ENCODE peak calls at places on chromosome 21, in four cellular contexts. T is fibroblast of lung, F is left ventricle myocardium inferior, M is Peyer's patch. E is an unnamed sample.

GRCh38 chr21:16492892-16493291 is 763.1 kb downstream of the USP25 start:
- DNase-seq in T (peak; percentile 51), F (no peak), M (no peak), E (no peak)

GRCh38 chr21:29072873-29073221 is 601 bp downstream of the CCT8 start:
- DNase-seq in T (peak; percentile 37), F (no peak), M (no peak), E (no peak)

GRCh38 chr21:15967661-15968060 is 237.9 kb downstream of the USP25 start:
- DNase-seq in T (peak; percentile 72), F (no peak), M (no peak), E (no peak)

GRCh38 chr21:25079053-25079452 is 528.2 kb downstream of the MRPL39 start:
- DNase-seq in T (no peak), F (no peak), M (no peak), E (no peak)

GRCh38 chr21:26085100-26085499 is 85.5 kb downstream of the APP start:
- DNase-seq in T (no peak), F (no peak), M (no peak), E (no peak)

GRCh38 chr21:31236528-31236927 is 107.5 kb downstream of the TIAM1 start:
- DNase-seq in T (peak; percentile 63), F (no peak), M (no peak), E (no peak)

GRCh38 chr21:18832950-18833349 is 429.4 kb upstream of the TMPRSS15 start:
- DNase-seq in T (peak; percentile 81), F (no peak), M (no peak), E (no peak)

GRCh38 chr21:33470701-33471100 is 9.1 kb downstream of the TMEM50B start:
- DNase-seq in T (no peak), F (no peak), M (no peak), E (no peak)

GRCh38 chr21:42975886-42976608 is 1.7 kb downstream of the PKNOX1 start:
- DNase-seq in T (no peak), F (no peak), M (no peak), E (no peak)

GRCh38 chr21:42236693-42237092 is 17.8 kb downstream of the ABCG1 start:
- DNase-seq in T (no peak), F (no peak), M (no peak), E (no peak)

GRCh38 chr21:16534408-16535099 is 804.8 kb downstream of the USP25 start:
- DNase-seq in T (peak; percentile 89), F (peak; percentile 80), M (peak; percentile 50), E (peak; percentile 92)

GRCh38 chr21:15293251-15293650 is 228.5 kb upstream of the NRIP1 start:
- DNase-seq in T (peak; percentile 96), F (no peak), M (no peak), E (no peak)

GRCh38 chr21:26587621-26588260 is 14.7 kb upstream of the CYYR1 start:
- DNase-seq in T (peak; percentile 70), F (no peak), M (no peak), E (no peak)

GRCh38 chr21:29053656-29054055 is 19.8 kb downstream of the CCT8 start:
- DNase-seq in T (peak; percentile 77), F (no peak), M (no peak), E (no peak)

GRCh38 chr21:35720065-35720810 is 340.1 kb downstream of the SETD4 start:
- DNase-seq in T (no peak), F (no peak), M (no peak), E (no peak)
- TF ChIP-seq CTCF in T (no peak), F (no peak), M (no peak), E (no peak)

GRCh38 chr21:34825101-34825500 is 156.3 kb downstream of the CLIC6 start:
- DNase-seq in T (no peak), F (no peak), M (no peak), E (no peak)
- H3K36me3 ChIP-seq in T (peaks cover 27% of the 10 kb centered on the region), F (no peaks in the 10 kb centered on the region), M (peaks cover 11% of the 10 kb centered on the region), E (no peaks in the 10 kb centered on the region)

GRCh38 chr21:39186676-39187075 is 3.4 kb upstream of the PSMG1 start:
- DNase-seq in T (no peak), F (no peak), M (no peak), E (no peak)

GRCh38 chr21:39193380-39193779 is 10.1 kb upstream of the PSMG1 start:
- DNase-seq in T (no peak), F (no peak), M (no peak), E (no peak)

GRCh38 chr21:39188521-39189139 is 5.4 kb upstream of the PSMG1 start:
- DNase-seq in T (peak; percentile 31), F (no peak), M (no peak), E (no peak)

GRCh38 chr21:39187141-39187540 is 3.9 kb upstream of the PSMG1 start:
- DNase-seq in T (no peak), F (no peak), M (no peak), E (no peak)

DNA sequence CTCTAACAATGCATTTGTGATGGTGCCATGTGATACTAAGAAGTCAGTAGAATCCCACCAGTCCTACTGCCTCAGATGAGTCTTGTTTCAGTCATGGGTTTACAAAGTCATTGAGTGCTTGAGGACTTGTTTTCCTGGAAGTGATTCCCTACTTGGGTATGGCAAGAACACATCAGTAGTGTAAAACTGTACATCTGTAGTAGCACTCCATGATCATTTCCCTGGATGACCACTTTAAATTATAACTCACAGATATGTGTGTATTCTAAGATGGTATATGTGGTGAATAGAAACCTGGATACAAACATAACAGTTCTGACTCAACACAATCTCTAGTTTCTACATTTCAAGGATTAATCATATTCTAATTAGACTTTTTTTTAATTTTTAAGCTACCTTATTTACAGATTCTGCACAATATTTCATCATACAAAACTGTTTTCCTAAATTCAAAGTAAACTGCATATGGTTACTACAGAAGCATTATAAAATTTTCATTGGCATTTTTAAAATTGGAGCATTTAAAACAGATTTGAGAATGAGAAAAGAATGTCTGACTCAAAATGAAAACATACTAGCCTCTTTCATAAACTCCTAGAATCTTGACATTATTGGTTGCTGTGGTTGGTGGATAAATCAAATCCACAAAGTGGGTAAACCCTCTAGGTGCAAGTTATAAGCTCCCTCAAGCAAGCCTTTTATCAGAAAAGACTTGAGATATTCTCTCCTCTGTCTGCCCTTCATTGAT is 6.8 kb upstream of the PSMG1 start:
- DNase-seq in T (peak; percentile 68), F (no peak), M (no peak), E (no peak)
- H3K4me1 ChIP-seq in T (no peaks in the 10 kb centered on the region), F (peaks cover 3% of the 10 kb centered on the region), M (no peaks in the 10 kb centered on the region), E (no peaks in the 10 kb centered on the region)

DNA sequence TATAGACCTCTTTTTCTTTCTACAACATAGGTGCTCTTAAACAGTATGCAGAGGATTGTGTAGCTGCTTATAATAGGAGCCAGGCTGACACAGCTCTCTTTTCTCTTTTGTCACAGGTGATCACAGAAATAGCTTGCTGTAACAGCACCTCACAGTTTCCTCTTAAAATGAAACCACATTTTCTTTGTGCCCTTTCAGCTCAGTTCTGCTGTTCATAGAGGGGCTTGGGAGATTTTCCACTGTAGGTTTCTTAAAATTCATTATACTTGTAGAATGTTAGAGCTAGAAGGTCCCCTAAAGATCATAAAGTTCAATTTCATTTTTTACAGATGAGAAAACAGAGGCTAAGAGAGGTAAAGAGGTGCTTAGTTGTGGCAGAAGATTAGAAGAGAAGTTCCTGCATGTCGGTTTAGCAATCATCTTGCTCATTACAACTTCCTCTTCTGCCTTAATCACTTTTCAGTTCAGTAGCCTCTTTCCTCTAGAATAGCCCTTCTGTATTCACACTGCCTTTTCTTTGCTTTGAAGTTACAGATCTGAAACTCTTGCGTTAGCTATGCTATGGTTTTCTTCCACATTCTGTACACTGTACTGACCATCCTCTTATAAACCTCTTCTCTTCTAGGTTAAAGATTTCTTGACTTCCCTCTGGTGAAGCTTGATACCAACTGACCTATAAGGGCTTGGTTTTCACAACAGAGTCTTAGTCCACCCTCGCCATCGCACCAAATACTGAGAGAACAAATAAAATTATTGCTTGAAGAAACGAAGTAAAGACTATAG is 35.1 kb downstream of the C21orf91 start:
- DNase-seq in T (no peak), F (no peak), M (no peak), E (no peak)
- TF ChIP-seq CTCF in T (no peak), F (no peak), M (no peak), E (no peak)

GRCh38 chr21:39196838-39197237 is 13.6 kb upstream of the PSMG1 start:
- DNase-seq in T (no peak), F (no peak), M (no peak), E (no peak)

GRCh38 chr21:39197448-39197847 is 14.2 kb upstream of the PSMG1 start:
- DNase-seq in T (no peak), F (no peak), M (no peak), E (no peak)

DNA sequence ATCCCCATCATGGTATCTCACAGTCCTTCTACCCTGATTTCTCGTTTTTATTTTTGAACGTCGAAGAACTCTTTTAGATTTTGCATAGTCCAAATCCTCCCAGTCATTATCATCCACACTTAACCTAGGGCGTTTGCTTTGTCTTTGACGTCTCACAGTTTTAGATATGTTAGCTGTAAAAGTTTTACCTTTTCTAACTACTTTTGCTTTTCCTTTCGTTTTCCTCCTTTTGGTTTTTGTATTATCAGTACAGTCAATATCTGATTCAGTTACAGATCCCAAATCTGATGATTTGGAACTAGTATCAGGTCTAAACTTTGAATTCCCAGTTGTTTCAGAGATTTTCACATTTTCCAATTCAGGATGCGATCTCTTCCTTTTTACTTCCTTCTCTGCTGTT is 13.1 kb upstream of the PSMG1 start:
- DNase-seq in T (no peak), F (no peak), M (no peak), E (no peak)
- H3K36me3 ChIP-seq in T (no peaks in the 10 kb centered on the region), F (peaks cover 84% of the 10 kb centered on the region), M (peaks cover 67% of the 10 kb centered on the region), E (no peaks in the 10 kb centered on the region)

DNA sequence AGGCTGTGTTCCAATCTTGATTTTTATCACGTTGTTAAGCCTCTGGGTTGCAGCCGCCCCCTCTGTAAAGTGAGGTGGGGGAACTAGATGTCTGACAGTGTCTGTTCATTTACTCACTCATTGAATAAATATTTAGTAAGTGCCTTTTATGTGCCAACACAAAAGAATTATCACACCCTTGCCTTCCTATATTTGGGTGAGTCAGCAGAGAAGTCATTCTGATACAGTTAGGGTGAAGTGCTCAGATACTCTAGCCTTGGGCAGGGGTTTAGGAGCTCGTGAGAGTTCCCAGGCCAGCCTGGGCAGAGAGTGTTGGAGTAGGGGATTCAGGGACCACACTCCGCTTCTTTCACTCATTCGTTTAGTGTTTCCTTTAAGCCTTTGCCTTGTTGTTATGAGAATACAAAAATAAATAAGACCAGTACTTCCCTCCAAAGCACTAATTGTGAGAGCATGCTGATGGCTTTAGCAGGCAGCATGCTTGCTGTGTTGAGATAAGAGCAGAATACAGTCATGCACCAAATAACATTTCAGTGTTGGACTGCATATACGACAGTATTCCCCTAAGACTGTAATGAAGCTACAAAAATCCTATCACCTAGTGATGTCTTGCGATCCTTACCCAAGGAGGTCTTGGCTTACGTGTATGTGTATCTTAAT is 83.9 kb downstream of the DYRK1A start:
- DNase-seq in T (peak; percentile 73), F (no peak), M (no peak), E (no peak)
- H3K4me1 ChIP-seq in T (peaks cover 25% of the 10 kb centered on the region), F (peaks cover 99% of the 10 kb centered on the region), M (no peaks in the 10 kb centered on the region), E (peaks cover 20% of the 10 kb centered on the region)

DNA sequence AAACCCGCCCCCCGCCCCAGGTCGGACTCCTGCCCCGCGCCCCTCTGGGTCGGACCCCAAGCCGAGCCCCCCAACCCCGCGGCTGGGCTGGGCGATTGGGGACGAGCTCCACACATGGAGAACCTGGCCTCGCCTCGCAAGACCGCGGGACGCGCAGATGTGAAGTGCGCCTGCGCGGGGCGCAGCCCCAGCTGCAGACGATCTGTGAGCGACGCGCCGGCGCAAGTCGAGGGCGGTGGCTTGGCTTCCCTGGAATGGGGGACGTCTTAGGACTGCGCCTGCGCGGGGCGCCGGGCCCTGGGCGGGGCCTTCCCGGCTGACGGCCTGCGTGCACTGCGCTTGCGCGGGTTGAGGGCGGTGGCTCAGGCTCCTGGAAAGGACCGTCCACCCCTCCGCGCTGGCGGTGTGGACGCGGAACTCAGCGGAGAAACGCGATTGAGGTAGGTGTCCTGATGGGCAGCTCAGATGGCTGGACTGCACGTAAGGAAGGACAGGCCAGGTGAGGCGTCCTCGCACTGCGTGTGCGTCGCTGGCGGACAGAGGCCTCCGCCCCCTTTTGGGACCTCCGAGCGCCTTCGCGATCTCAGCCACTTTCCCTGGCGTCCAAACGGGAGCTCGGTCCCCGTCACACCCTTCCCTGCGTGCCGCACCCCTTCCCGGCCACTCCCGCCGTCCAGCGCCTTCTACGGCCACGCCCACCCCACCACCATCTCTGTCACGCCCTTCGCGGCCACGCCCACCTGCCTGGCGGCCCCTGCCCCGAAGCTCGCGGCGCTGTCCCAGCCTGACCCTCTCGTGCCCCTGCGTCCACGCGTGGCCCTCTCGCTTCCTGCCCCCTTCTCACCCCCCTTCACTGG is at the start of gene PRMT2:
- DNase-seq in T (peak; percentile 92), F (peak; percentile 96), M (peak; percentile 98), E (peak; percentile 98)
- TF ChIP-seq CTCF in T (no peak), F (no peak), M (peak; percentile 21), E (no peak)